ENCODE peak calls at places on chromosome 21, in four cellular contexts. P is body of pancreas, G is IMR-90, D is HCT116. N is an unnamed sample.

GRCh38 chr21:39014751-39015150 is 168.5 kb downstream of the PSMG1 start:
- DNase-seq in P (no peak), G (peak; percentile 99), D (no peak), N (no peak)

GRCh38 chr21:37450385-37451044 is 83.9 kb downstream of the DYRK1A start:
- DNase-seq in P (no peak), G (peak; percentile 58), D (no peak), N (no peak)

GRCh38 chr21:17802568-17802967 is 16.6 kb downstream of the C21orf91 start:
- DNase-seq in P (no peak), G (peak; percentile 67), D (no peak), N (no peak)

GRCh38 chr21:18951291-18952038 is 547.9 kb upstream of the TMPRSS15 start:
- DNase-seq in P (peak; percentile 30), G (no peak), D (no peak), N (no peak)

GRCh38 chr21:35273331-35273730 is 224.2 kb upstream of the RUNX1 start:
- DNase-seq in P (no peak), G (no peak), D (no peak), N (no peak)

GRCh38 chr21:23601549-23601948 is 2005.7 kb downstream of the MRPL39 start:
- DNase-seq in P (no peak), G (no peak), D (no peak), N (no peak)

GRCh38 chr21:30434033-30434631 is 4.1 kb downstream of the KRTAP13-4 start:
- DNase-seq in P (peak; percentile 39), G (no peak), D (no peak), N (no peak)

GRCh38 chr21:14526816-14527689 is 19.1 kb downstream of the SAMSN1 start:
- DNase-seq in P (no peak), G (no peak), D (no peak), N (no peak)

GRCh38 chr21:34801519-34802132 is 132.8 kb downstream of the CLIC6 start:
- DNase-seq in P (no peak), G (no peak), D (no peak), N (no peak)

GRCh38 chr21:17829472-17829871 is 10.3 kb upstream of the C21orf91 start:
- DNase-seq in P (no peak), G (peak; percentile 84), D (no peak), N (no peak)

GRCh38 chr21:31538821-31539220 is 120.7 kb upstream of the SOD1 start:
- DNase-seq in P (no peak), G (no peak), D (no peak), N (no peak)

GRCh38 chr21:30838536-30838935 is 9.0 kb upstream of the KRTAP7-1 start:
- DNase-seq in P (no peak), G (no peak), D (no peak), N (no peak)

GRCh38 chr21:37915941-37916794 is at the start of gene KCNJ6:
- DNase-seq in P (peak; percentile 33), G (peak; percentile 52), D (no peak), N (no peak)

GRCh38 chr21:35037384-35038105 is 11.6 kb downstream of the RUNX1 start:
- DNase-seq in P (no peak), G (no peak), D (no peak), N (no peak)

GRCh38 chr21:15190837-15191236 is 126.0 kb upstream of the NRIP1 start:
- DNase-seq in P (no peak), G (no peak), D (no peak), N (no peak)

GRCh38 chr21:31665397-31665796 is 5.9 kb downstream of the SOD1 start:
- DNase-seq in P (peak; percentile 9), G (peak; percentile 54), D (no peak), N (peak; percentile 20)

GRCh38 chr21:17270234-17270633 is 242.6 kb upstream of the CXADR start:
- DNase-seq in P (peak; percentile 24), G (peak; percentile 31), D (no peak), N (peak; percentile 34)

GRCh38 chr21:31098576-31099005 is 60.3 kb upstream of the KRTAP19-8 start:
- DNase-seq in P (peak; percentile 69), G (peak; percentile 48), D (peak; percentile 51), N (peak; percentile 18)

GRCh38 chr21:29335720-29336119 is 37.0 kb downstream of the BACH1 start:
- DNase-seq in P (no peak), G (peak; percentile 61), D (no peak), N (no peak)

GRCh38 chr21:30676737-30677136 is 34.1 kb downstream of the KRTAP20-3 start:
- DNase-seq in P (no peak), G (no peak), D (no peak), N (no peak)

GRCh38 chr21:32442566-32443318 is 30.2 kb downstream of the EVA1C start:
- DNase-seq in P (no peak), G (no peak), D (no peak), N (no peak)

GRCh38 chr21:30444204-30444603 is 4.1 kb downstream of the KRTAP15-1 start:
- DNase-seq in P (no peak), G (no peak), D (no peak), N (no peak)

GRCh38 chr21:40099809-40100208 is 232.6 kb downstream of the PCP4 start:
- DNase-seq in P (no peak), G (no peak), D (no peak), N (no peak)

GRCh38 chr21:20971296-20971921 is 26.8 kb upstream of the NCAM2 start:
- DNase-seq in P (peak; percentile 39), G (peak; percentile 60), D (no peak), N (peak; percentile 18)

GRCh38 chr21:15514073-15514946 is 215.5 kb upstream of the USP25 start:
- DNase-seq in P (no peak), G (no peak), D (no peak), N (peak; percentile 94)

GRCh38 chr21:38780879-38781278 is 24.9 kb upstream of the ETS2 start:
- DNase-seq in P (no peak), G (no peak), D (no peak), N (no peak)

GRCh38 chr21:35088235-35088865 is 39.2 kb upstream of the RUNX1 start:
- DNase-seq in P (no peak), G (peak; percentile 46), D (no peak), N (no peak)

GRCh38 chr21:39518055-39518844 is 66.5 kb downstream of the SH3BGR start:
- DNase-seq in P (peak; percentile 78), G (peak; percentile 32), D (peak; percentile 71), N (peak; percentile 60)

GRCh38 chr21:35377505-35378090 is 328.5 kb upstream of the RUNX1 start:
- DNase-seq in P (no peak), G (no peak), D (no peak), N (no peak)

GRCh38 chr21:17784604-17785402 is 34.4 kb downstream of the C21orf91 start:
- DNase-seq in P (no peak), G (no peak), D (no peak), N (no peak)

DNA sequence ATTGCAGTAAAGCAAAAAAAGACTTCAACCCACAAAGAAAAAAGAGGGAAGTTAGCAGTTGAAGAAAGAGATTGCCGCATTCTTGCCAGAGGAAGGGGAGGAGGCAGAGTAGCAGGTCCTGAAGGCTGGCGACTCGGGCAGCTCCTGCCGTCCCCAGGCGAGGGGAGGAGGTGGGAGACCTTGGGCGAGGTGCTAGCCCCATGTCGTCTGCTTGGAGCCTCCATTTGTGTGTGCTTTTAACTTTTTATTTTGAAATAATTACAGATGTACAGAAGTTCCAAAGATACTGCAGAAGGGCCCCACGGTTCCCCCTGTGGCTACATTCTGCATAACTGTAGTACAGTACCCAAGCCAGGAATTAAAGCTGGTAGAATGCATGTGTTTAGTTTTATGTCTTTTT is 6.8 kb downstream of the TRPM2 start:
- DNase-seq in P (no peak), G (no peak), D (no peak), N (no peak)
- H3K4me1 ChIP-seq in P (no peaks in the 10 kb centered on the region), G (no peaks in the 10 kb centered on the region), D (no peaks in the 10 kb centered on the region), N (peaks cover 6% of the 10 kb centered on the region)

DNA sequence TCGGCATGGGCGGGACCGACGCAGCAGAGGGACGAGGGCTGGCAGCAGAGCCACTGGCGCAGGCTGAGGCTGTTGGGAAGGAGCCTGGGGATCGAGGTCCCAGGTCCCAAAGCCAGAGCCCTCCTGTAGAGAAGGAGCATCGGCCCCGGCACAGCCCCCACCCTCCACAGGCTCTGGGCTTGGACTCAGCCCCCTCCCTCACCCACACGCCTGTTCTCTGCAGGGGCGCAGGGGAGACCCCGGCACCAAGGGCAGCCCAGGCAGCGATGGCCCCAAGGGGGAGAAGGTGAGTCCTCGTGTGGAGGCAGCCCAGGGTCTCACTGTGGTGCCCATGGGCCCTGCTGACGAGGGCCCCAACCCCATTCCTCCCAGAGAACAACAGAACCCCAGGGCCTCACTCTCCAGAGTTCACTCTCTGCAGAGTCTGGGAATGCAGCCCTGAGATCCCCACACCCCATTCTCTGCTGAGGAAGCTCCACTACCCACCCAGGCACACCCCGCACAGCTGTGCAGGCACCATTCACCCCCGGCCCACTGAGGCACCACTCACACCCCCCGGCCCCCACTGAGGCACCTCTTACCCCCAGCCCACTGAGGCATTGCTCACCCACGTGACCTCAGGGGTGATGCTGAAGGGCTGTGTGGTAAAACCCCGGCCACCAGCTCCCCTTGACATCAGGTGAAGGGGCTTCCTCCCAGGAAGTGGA is 21.8 kb downstream of the COL6A2 start:
- DNase-seq in P (no peak), G (no peak), D (no peak), N (no peak)
- TF ChIP-seq POLR2A in P (no peak), G (no peak), D (no peak), N (no peak)

GRCh38 chr21:41769933-41770332 is 3.1 kb upstream of the RIPK4 start:
- DNase-seq in P (no peak), G (no peak), D (no peak), N (no peak)
- H3K4me1 ChIP-seq in P (peaks cover 33% of the 10 kb centered on the region), G (peaks cover 4% of the 10 kb centered on the region), D (peaks cover 27% of the 10 kb centered on the region), N (peaks cover 66% of the 10 kb centered on the region)

GRCh38 chr21:41359289-41359688 is 2.5 kb upstream of the MX2 start:
- DNase-seq in P (no peak), G (no peak), D (no peak), N (no peak)

GRCh38 chr21:41360072-41360821 is 1.6 kb upstream of the MX2 start:
- DNase-seq in P (peak; percentile 81), G (peak; percentile 26), D (no peak), N (peak; percentile 46)

GRCh38 chr21:41362605-41363369 is 960 bp downstream of the MX2 start:
- DNase-seq in P (no peak), G (no peak), D (no peak), N (no peak)

GRCh38 chr21:41361786-41362604 is at the start of gene MX2:
- DNase-seq in P (peak; percentile 71), G (peak; percentile 81), D (no peak), N (peak; percentile 35)

GRCh38 chr21:41361053-41361785 is 608 bp upstream of the MX2 start:
- DNase-seq in P (no peak), G (no peak), D (no peak), N (peak; percentile 62)
- TF ChIP-seq POLR2A in P (no peak), G (no peak), D (no peak), N (peak; percentile 40)

GRCh38 chr21:44695641-44696040 is 1.3 kb upstream of the KRTAP10-12 start:
- DNase-seq in P (no peak), G (no peak), D (no peak), N (no peak)
- H3K4me1 ChIP-seq in P (no peaks in the 10 kb centered on the region), G (no peaks in the 10 kb centered on the region), D (no peaks in the 10 kb centered on the region), N (peaks cover 56% of the 10 kb centered on the region)

GRCh38 chr21:43718872-43719747 is at the start of gene PDXK:
- DNase-seq in P (peak; percentile 88), G (peak; percentile 77), D (peak; percentile 46), N (peak; percentile 67)
- TF ChIP-seq POLR2A in P (peak; percentile 84), G (peak; percentile 94), D (peak; percentile 55), N (no peak)

N was measured in HepG2.